ENCODE peak calls at places on chromosomes 3 and 15, in five cellular contexts. One of them, this sample, is unnamed.

GRCh38 chr3:114179575-114179974 is 723 bp upstream of the DRD3 start:
- DNase-seq in cardiac muscle cell: peak
- DNase-seq in adrenal gland: no peak
- DNase-seq in brain microvascular endothelial cell: peak
- DNase-seq in AG04450: peak
- DNase-seq in this sample: no peak

GRCh38 chr3:119779731-119780383 is 2.0 kb upstream of the NR1I2 start:
- DNase-seq in brain microvascular endothelial cell: no peak
- DNase-seq in cardiac muscle cell: no peak
- DNase-seq in adrenal gland: no peak
- DNase-seq in AG04450: no peak
- DNase-seq in this sample: no peak

GRCh38 chr15:36832792-36833191 is 253.4 kb downstream of the CDIN1 start:
- DNase-seq in brain microvascular endothelial cell: no peak
- DNase-seq in AG04450: no peak
- DNase-seq in adrenal gland: no peak
- DNase-seq in cardiac muscle cell: no peak
- DNase-seq in this sample: no peak

GRCh38 chr3:147655236-147655635 is 246.1 kb downstream of the ZIC1 start:
- DNase-seq in brain microvascular endothelial cell: peak
- DNase-seq in cardiac muscle cell: peak
- DNase-seq in adrenal gland: no peak
- DNase-seq in AG04450: no peak
- DNase-seq in this sample: no peak

GRCh38 chr15:60208708-60209107 is 189.1 kb downstream of the ANXA2 start:
- DNase-seq in brain microvascular endothelial cell: no peak
- DNase-seq in adrenal gland: no peak
- DNase-seq in AG04450: no peak
- DNase-seq in cardiac muscle cell: peak
- DNase-seq in this sample: no peak

GRCh38 chr3:142947799-142948575 is 15.5 kb downstream of the PAQR9 start:
- DNase-seq in brain microvascular endothelial cell: peak
- DNase-seq in cardiac muscle cell: no peak
- DNase-seq in AG04450: no peak
- DNase-seq in adrenal gland: peak
- DNase-seq in this sample: no peak

GRCh38 chr3:114319453-114319852 is 25.6 kb downstream of the TIGIT start:
- DNase-seq in cardiac muscle cell: peak
- DNase-seq in brain microvascular endothelial cell: peak
- DNase-seq in adrenal gland: no peak
- DNase-seq in AG04450: peak
- DNase-seq in this sample: no peak

GRCh38 chr15:29668120-29668602 is 154.1 kb downstream of the TJP1 start:
- DNase-seq in AG04450: peak
- DNase-seq in brain microvascular endothelial cell: peak
- DNase-seq in adrenal gland: peak
- DNase-seq in cardiac muscle cell: peak
- DNase-seq in this sample: peak

GRCh38 chr15:81752149-81752942 is 293.5 kb downstream of the MEX3B start:
- DNase-seq in cardiac muscle cell: peak
- DNase-seq in brain microvascular endothelial cell: peak
- DNase-seq in adrenal gland: peak
- DNase-seq in AG04450: no peak
- DNase-seq in this sample: peak

GRCh38 chr15:57017024-57017423 is 98.6 kb downstream of the TCF12 start:
- DNase-seq in cardiac muscle cell: peak
- DNase-seq in AG04450: no peak
- DNase-seq in adrenal gland: no peak
- DNase-seq in brain microvascular endothelial cell: no peak
- DNase-seq in this sample: no peak

GRCh38 chr3:127746400-127747057 is 73.8 kb downstream of the ABTB1 start:
- DNase-seq in cardiac muscle cell: no peak
- DNase-seq in AG04450: no peak
- DNase-seq in brain microvascular endothelial cell: no peak
- DNase-seq in adrenal gland: no peak
- DNase-seq in this sample: no peak

GRCh38 chr3:113084777-113085176 is 94.0 kb downstream of the GTPBP8 start:
- DNase-seq in brain microvascular endothelial cell: peak
- DNase-seq in AG04450: peak
- DNase-seq in adrenal gland: peak
- DNase-seq in cardiac muscle cell: peak
- DNase-seq in this sample: no peak

GRCh38 chr3:194507571-194507970 is 20.8 kb upstream of the ATP13A3 start:
- DNase-seq in AG04450: no peak
- DNase-seq in adrenal gland: no peak
- DNase-seq in cardiac muscle cell: no peak
- DNase-seq in brain microvascular endothelial cell: no peak
- DNase-seq in this sample: no peak

GRCh38 chr3:50365080-50365841 is 5.9 kb upstream of the TMEM115 start:
- DNase-seq in brain microvascular endothelial cell: peak
- DNase-seq in cardiac muscle cell: peak
- DNase-seq in adrenal gland: peak
- DNase-seq in AG04450: peak
- DNase-seq in this sample: peak

GRCh38 chr3:127064391-127065137 is 81.6 kb downstream of the PLXNA1 start:
- DNase-seq in adrenal gland: no peak
- DNase-seq in cardiac muscle cell: peak
- DNase-seq in AG04450: no peak
- DNase-seq in brain microvascular endothelial cell: peak
- DNase-seq in this sample: no peak

GRCh38 chr3:116199063-116199462 is 246.2 kb downstream of the LSAMP start:
- DNase-seq in cardiac muscle cell: no peak
- DNase-seq in brain microvascular endothelial cell: no peak
- DNase-seq in AG04450: no peak
- DNase-seq in adrenal gland: no peak
- DNase-seq in this sample: no peak

GRCh38 chr15:37361621-37362020 is 261.3 kb upstream of the MEIS2 start:
- DNase-seq in cardiac muscle cell: no peak
- DNase-seq in adrenal gland: no peak
- DNase-seq in brain microvascular endothelial cell: no peak
- DNase-seq in AG04450: no peak
- DNase-seq in this sample: no peak

GRCh38 chr3:174438501-174439156 is 420.5 kb upstream of the NAALADL2 start:
- DNase-seq in brain microvascular endothelial cell: no peak
- DNase-seq in AG04450: no peak
- DNase-seq in cardiac muscle cell: peak
- DNase-seq in adrenal gland: no peak
- DNase-seq in this sample: no peak

GRCh38 chr3:61875073-61875472 is 313.7 kb downstream of the PTPRG start:
- DNase-seq in adrenal gland: no peak
- DNase-seq in AG04450: peak
- DNase-seq in cardiac muscle cell: peak
- DNase-seq in brain microvascular endothelial cell: peak
- DNase-seq in this sample: no peak

GRCh38 chr3:113002676-113003075 is 11.9 kb downstream of the GTPBP8 start:
- DNase-seq in brain microvascular endothelial cell: no peak
- DNase-seq in adrenal gland: no peak
- DNase-seq in cardiac muscle cell: no peak
- DNase-seq in AG04450: no peak
- DNase-seq in this sample: no peak

GRCh38 chr3:151838574-151839312 is 24.8 kb downstream of the AADAC start:
- DNase-seq in cardiac muscle cell: peak
- DNase-seq in adrenal gland: peak
- DNase-seq in AG04450: peak
- DNase-seq in brain microvascular endothelial cell: peak
- DNase-seq in this sample: peak

GRCh38 chr3:115581347-115582135 is 41.8 kb upstream of the GAP43 start:
- DNase-seq in AG04450: no peak
- DNase-seq in adrenal gland: no peak
- DNase-seq in brain microvascular endothelial cell: peak
- DNase-seq in cardiac muscle cell: peak
- DNase-seq in this sample: no peak

GRCh38 chr3:33557279-33557678 is 117.1 kb upstream of the UBP1 start:
- DNase-seq in cardiac muscle cell: no peak
- DNase-seq in brain microvascular endothelial cell: no peak
- DNase-seq in adrenal gland: no peak
- DNase-seq in AG04450: no peak
- DNase-seq in this sample: no peak
- H3K27ac ChIP-seq in cardiac muscle cell: no peak
- H3K27ac ChIP-seq in brain microvascular endothelial cell: no peak
- H3K27ac ChIP-seq in adrenal gland: no peak
- H3K27ac ChIP-seq in AG04450: no peak
- H3K27ac ChIP-seq in this sample: no peak

GRCh38 chr3:129793947-129794318 is 99.6 kb downstream of the TMCC1 start:
- DNase-seq in adrenal gland: peak
- DNase-seq in brain microvascular endothelial cell: no peak
- DNase-seq in cardiac muscle cell: no peak
- DNase-seq in AG04450: no peak
- DNase-seq in this sample: no peak
- H3K27ac ChIP-seq in adrenal gland: peak
- H3K27ac ChIP-seq in brain microvascular endothelial cell: no peak
- H3K27ac ChIP-seq in cardiac muscle cell: peak
- H3K27ac ChIP-seq in AG04450: no peak
- H3K27ac ChIP-seq in this sample: peak

GRCh38 chr3:107206945-107207344 is 170.3 kb upstream of the CCDC54 start:
- DNase-seq in AG04450: no peak
- DNase-seq in cardiac muscle cell: no peak
- DNase-seq in adrenal gland: no peak
- DNase-seq in brain microvascular endothelial cell: no peak
- DNase-seq in this sample: no peak

GRCh38 chr3:107208796-107209195 is 168.4 kb upstream of the CCDC54 start:
- DNase-seq in adrenal gland: no peak
- DNase-seq in brain microvascular endothelial cell: no peak
- DNase-seq in AG04450: no peak
- DNase-seq in cardiac muscle cell: no peak
- DNase-seq in this sample: no peak

GRCh38 chr3:107209302-107210060 is 167.8 kb upstream of the CCDC54 start:
- DNase-seq in AG04450: no peak
- DNase-seq in brain microvascular endothelial cell: no peak
- DNase-seq in adrenal gland: no peak
- DNase-seq in cardiac muscle cell: no peak
- DNase-seq in this sample: no peak

GRCh38 chr3:107206141-107206540 is 171.1 kb upstream of the CCDC54 start:
- DNase-seq in brain microvascular endothelial cell: peak
- DNase-seq in cardiac muscle cell: peak
- DNase-seq in adrenal gland: peak
- DNase-seq in AG04450: no peak
- DNase-seq in this sample: no peak

GRCh38 chr3:107208100-107208499 is 169.1 kb upstream of the CCDC54 start:
- DNase-seq in AG04450: peak
- DNase-seq in cardiac muscle cell: peak
- DNase-seq in adrenal gland: peak
- DNase-seq in brain microvascular endothelial cell: peak
- DNase-seq in this sample: no peak
- H3K27ac ChIP-seq in AG04450: peak
- H3K27ac ChIP-seq in cardiac muscle cell: peak
- H3K27ac ChIP-seq in adrenal gland: peak
- H3K27ac ChIP-seq in brain microvascular endothelial cell: peak
- H3K27ac ChIP-seq in this sample: peak

DNA sequence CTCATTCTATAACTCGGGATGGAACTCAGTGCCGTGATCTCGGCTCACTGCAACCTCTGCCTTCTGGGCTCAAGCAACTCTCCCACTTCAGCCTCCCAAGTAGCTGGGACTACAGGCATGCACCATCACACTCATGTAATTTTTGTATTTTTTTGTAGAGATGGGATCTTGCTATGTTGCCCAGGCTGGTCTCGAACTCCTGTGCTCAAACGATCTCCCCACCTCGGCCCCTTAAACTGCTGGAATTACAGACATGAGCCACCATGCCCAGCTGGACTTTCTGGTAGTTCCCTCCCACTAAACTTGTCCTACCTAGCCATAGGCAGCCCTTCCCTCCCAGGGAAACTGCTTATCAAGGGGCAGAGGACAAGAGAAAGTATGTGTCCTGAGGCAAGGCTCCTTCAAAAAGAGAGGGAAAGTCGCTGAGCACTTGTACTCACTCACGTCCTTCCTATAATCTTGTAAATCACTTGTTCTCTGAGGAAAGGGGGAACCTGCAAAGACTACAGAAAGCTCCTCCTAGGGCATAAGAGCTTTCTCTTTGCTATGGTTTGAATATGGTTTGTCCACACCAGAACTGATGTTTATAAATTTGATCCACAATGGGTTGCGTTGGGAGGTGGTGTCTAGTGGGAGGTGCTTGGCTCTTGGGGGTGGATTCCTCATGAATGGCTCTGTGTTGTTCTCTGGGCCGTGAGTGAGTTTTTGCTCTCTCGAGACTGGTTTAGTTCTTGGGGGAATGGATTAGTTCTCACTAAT is 13.6 kb upstream of the TBL1XR1 start:
- DNase-seq in cardiac muscle cell: no peak
- DNase-seq in brain microvascular endothelial cell: no peak
- DNase-seq in adrenal gland: no peak
- DNase-seq in AG04450: no peak
- DNase-seq in this sample: no peak
- H3K27ac ChIP-seq in cardiac muscle cell: no peak
- H3K27ac ChIP-seq in brain microvascular endothelial cell: no peak
- H3K27ac ChIP-seq in adrenal gland: no peak
- H3K27ac ChIP-seq in AG04450: no peak
- H3K27ac ChIP-seq in this sample: no peak

DNA sequence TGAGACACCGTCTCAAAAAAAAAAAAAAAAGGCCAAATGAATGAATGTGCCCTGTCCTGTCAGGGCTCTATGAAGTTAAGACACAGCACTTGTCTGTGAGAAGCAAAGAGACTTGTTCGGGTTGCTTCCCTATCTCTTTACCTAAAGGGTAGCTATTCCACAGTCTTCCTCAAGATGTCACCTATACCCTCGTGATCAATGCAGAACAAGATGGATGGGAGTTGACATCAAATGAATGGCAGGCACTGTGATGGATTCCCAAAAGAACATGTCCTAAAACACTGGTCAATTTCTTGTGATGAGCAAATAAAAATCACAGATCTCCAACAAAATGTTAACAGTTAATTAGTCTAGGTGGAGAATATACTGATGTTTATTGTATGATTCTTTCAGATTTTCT is 9.5 kb downstream of the TADA3 start:
- DNase-seq in adrenal gland: no peak
- DNase-seq in brain microvascular endothelial cell: no peak
- DNase-seq in AG04450: no peak
- DNase-seq in cardiac muscle cell: no peak
- DNase-seq in this sample: no peak
- H3K27ac ChIP-seq in adrenal gland: peak
- H3K27ac ChIP-seq in brain microvascular endothelial cell: no peak
- H3K27ac ChIP-seq in AG04450: no peak
- H3K27ac ChIP-seq in cardiac muscle cell: no peak
- H3K27ac ChIP-seq in this sample: no peak

GRCh38 chr15:34851751-34852150 is 56.4 kb upstream of the ACTC1 start:
- DNase-seq in cardiac muscle cell: no peak
- DNase-seq in brain microvascular endothelial cell: no peak
- DNase-seq in AG04450: no peak
- DNase-seq in adrenal gland: no peak
- DNase-seq in this sample: no peak

GRCh38 chr15:34849364-34849959 is 54.1 kb upstream of the ACTC1 start:
- DNase-seq in brain microvascular endothelial cell: no peak
- DNase-seq in adrenal gland: no peak
- DNase-seq in AG04450: no peak
- DNase-seq in cardiac muscle cell: no peak
- DNase-seq in this sample: no peak

GRCh38 chr15:34853001-34853758 is 57.8 kb upstream of the ACTC1 start:
- DNase-seq in AG04450: no peak
- DNase-seq in brain microvascular endothelial cell: no peak
- DNase-seq in adrenal gland: no peak
- DNase-seq in cardiac muscle cell: peak
- DNase-seq in this sample: no peak

GRCh38 chr15:34850121-34850520 is 54.8 kb upstream of the ACTC1 start:
- DNase-seq in cardiac muscle cell: no peak
- DNase-seq in adrenal gland: no peak
- DNase-seq in brain microvascular endothelial cell: no peak
- DNase-seq in AG04450: no peak
- DNase-seq in this sample: no peak

GRCh38 chr15:34851007-34851406 is 55.7 kb upstream of the ACTC1 start:
- DNase-seq in brain microvascular endothelial cell: no peak
- DNase-seq in cardiac muscle cell: no peak
- DNase-seq in AG04450: no peak
- DNase-seq in adrenal gland: no peak
- DNase-seq in this sample: no peak
- H3K27ac ChIP-seq in brain microvascular endothelial cell: no peak
- H3K27ac ChIP-seq in cardiac muscle cell: no peak
- H3K27ac ChIP-seq in AG04450: no peak
- H3K27ac ChIP-seq in adrenal gland: no peak
- H3K27ac ChIP-seq in this sample: no peak